ENCODE peak calls at places on chromosome 1, in nine cellular contexts. Z is MM.1S, T is PC-3, J is GM23338, X is neural progenitor cell, P is HCT116, K is GM23248, O is OCI-LY7, B is SK-N-SH. N is an unnamed sample.

GRCh38 chr1:171670739-171671138 is 18.3 kb upstream of the MYOC start:
- DNase-seq in Z (no peak), T (no peak), J (no peak), X (no peak), P (no peak), K (no peak), O (no peak), B (no peak), N (no peak)

GRCh38 chr1:231192620-231193163 is 30.8 kb downstream of the TRIM67 start:
- DNase-seq in Z (no peak), T (peak), J (no peak), X (no peak), P (no peak), K (no peak), O (no peak), B (peak), N (no peak)

GRCh38 chr1:57007472-57007871 is 41.7 kb upstream of the C8B start:
- DNase-seq in Z (no peak), T (no peak), J (no peak), X (no peak), P (no peak), K (no peak), O (no peak), B (peak), N (no peak)

GRCh38 chr1:247487057-247487456 is 29.2 kb upstream of the OR2B11 start:
- DNase-seq in Z (peak), T (peak), J (peak), X (peak), P (peak), K (peak), O (peak), B (peak), N (peak)

GRCh38 chr1:92958203-92958970 is 2.9 kb downstream of the DIPK1A start:
- DNase-seq in Z (no peak), T (no peak), J (no peak), X (no peak), P (no peak), K (no peak), O (peak), B (no peak), N (peak)

GRCh38 chr1:227792216-227793078 is 23.0 kb upstream of the PRSS38 start:
- DNase-seq in Z (no peak), T (no peak), J (peak), X (peak), P (no peak), K (no peak), O (no peak), B (peak), N (no peak)

GRCh38 chr1:52424238-52424637 is 19.8 kb downstream of the PRPF38A start:
- DNase-seq in Z (no peak), T (no peak), J (no peak), X (no peak), P (no peak), K (peak), O (no peak), B (no peak), N (no peak)

GRCh38 chr1:41073971-41074370 is 52.4 kb upstream of the SLFNL1 start:
- DNase-seq in Z (no peak), T (peak), J (no peak), X (no peak), P (no peak), K (peak), O (no peak), B (no peak), N (no peak)

GRCh38 chr1:235074335-235075120 is 54.1 kb downstream of the TOMM20 start:
- DNase-seq in Z (peak), T (peak), J (peak), X (peak), P (no peak), K (peak), O (peak), B (peak), N (peak)

GRCh38 chr1:235075121-235075954 is 53.3 kb downstream of the TOMM20 start:
- DNase-seq in Z (peak), T (peak), J (no peak), X (no peak), P (no peak), K (peak), O (peak), B (no peak), N (peak)

GRCh38 chr1:235073968-235074334 is 54.7 kb downstream of the TOMM20 start:
- DNase-seq in Z (peak), T (no peak), J (no peak), X (no peak), P (no peak), K (no peak), O (no peak), B (no peak), N (peak)

GRCh38 chr1:235072096-235072495 is 56.5 kb downstream of the TOMM20 start:
- DNase-seq in Z (no peak), T (no peak), J (no peak), X (no peak), P (no peak), K (no peak), O (no peak), B (no peak), N (no peak)

DNA sequence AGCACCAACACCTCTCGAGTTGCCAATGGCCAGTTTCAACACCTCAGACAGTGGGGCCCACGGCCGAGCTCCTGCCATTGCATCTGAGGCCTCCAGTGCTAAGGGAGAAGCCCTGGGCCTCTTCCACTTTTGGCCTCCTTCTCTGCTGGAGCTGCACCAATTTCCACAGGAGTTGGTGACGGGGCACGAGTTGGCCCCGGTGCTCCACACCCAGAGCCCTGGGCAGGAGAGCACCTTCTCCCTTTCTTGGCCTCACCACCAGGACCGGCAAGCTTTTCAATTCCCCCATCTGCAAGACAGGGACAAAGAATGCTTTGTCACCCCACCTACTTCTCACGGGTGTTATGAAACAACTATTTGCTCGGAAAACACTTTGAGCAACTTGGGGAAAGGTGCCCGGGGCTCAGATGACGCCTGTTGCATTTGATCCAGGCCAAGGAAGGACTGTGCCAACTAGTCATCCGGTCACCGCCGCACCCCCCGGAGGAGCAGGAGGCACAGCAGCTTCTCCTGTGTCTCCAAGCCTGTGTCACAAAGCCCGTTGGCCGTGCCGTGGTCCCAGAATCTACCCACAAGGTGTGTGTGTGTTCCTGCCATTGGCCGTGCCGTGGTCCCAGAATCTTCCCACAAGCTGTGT is 55.2 kb downstream of the TOMM20 start:
- DNase-seq in Z (no peak), T (peak), J (no peak), X (no peak), P (no peak), K (peak), O (no peak), B (no peak), N (peak)
- TF ChIP-seq EZH2phosphoT487 in Z (no peak), T (peak), J (no peak), X (no peak), P (no peak), K (no peak), O (no peak), B (no peak), N (no peak)

GRCh38 chr1:242034393-242034792 is 35.5 kb upstream of the MAP1LC3C start:
- DNase-seq in Z (no peak), T (no peak), J (no peak), X (no peak), P (no peak), K (no peak), O (no peak), B (no peak), N (no peak)
- TF ChIP-seq EZH2phosphoT487 in Z (no peak), T (no peak), J (no peak), X (no peak), P (no peak), K (no peak), O (no peak), B (no peak), N (no peak)

DNA sequence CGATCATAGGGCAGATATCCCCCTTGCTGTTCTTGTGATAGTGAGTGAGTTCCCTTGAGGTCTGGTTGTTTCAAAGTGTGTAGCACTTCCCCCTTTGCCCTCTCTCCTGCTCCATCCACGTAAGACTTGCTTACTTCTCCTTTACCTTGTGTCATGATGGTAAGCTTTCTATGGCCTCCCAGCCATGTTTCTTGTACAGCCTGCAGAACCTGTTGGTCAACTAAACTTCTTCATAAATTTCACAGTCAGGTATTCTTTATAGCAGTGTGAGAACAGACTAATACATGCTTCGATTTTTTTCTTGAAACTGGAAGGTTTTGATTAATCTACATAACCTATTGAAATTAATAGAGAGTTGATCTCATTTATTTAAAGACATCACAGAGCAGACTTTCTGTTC is 302.5 kb upstream of the PBX1 start:
- DNase-seq in Z (no peak), T (no peak), J (no peak), X (no peak), P (no peak), K (no peak), O (no peak), B (no peak), N (no peak)
- TF ChIP-seq EZH2phosphoT487 in Z (no peak), T (no peak), J (no peak), X (no peak), P (no peak), K (no peak), O (no peak), B (no peak), N (no peak)

DNA sequence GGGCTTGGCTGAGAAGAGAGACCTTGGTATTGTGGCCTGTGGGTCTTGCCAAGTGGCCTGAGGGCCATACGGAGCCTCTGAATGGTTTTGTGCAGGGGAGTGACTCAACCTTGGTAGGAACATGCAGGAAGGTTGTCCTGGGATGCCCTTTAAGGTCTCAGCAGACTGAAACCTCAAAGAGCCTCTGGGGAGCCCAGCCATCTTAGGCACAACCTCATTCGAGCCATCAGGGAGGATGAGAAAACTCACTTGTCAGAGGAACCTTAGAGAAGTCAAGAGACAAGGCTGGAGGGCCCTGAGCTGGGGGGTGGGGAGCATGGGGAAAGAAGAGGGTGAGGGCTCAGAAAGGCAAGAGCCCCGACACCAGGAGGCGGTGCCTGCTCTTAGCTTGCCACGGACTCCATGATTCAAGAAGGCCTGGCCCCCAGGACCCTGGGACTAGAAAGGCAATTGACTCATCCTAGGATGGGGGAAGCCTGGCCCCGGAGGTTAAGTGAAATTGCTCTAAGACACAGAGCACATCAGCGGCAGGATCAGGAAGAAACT is 13.0 kb downstream of the IFI6 start:
- DNase-seq in Z (no peak), T (peak), J (peak), X (peak), P (no peak), K (peak), O (peak), B (no peak), N (peak)
- TF ChIP-seq EZH2phosphoT487 in Z (no peak), T (no peak), J (no peak), X (no peak), P (no peak), K (no peak), O (no peak), B (no peak), N (no peak)

N was measured in hepatocyte.